ENCODE peak calls at places on chromosomes 2 and 18, in four cellular contexts. A is foreskin melanocyte; V is activated CD8-positive, alpha-beta T cell treated with anti-CD3 and anti-CD28 coated beads, Interleukin-2, amount 10 ng/mL, durations not matched to agents 7 days and 5 days; T is NCI-H1417 treated with DMSO at 0.1 percent for 48 hours. L is an unnamed sample.

GRCh38 chr2:119683074-119683716 is 4.2 kb downstream of the TMEM177 start:
- DNase-seq in A (no peak), V (no peak), T (no peak), L (no peak)

GRCh38 chr2:23693606-23693951 is 233.3 kb downstream of the ATAD2B start:
- DNase-seq in A (no peak), V (no peak), T (no peak), L (no peak)

GRCh38 chr2:203282101-203282500 is 43.3 kb downstream of the CYP20A1 start:
- DNase-seq in A (no peak), V (no peak), T (no peak), L (no peak)

GRCh38 chr18:55522011-55522410 is 66.0 kb downstream of the TCF4 start:
- DNase-seq in A (peak), V (peak), T (no peak), L (no peak)

GRCh38 chr2:144711084-144711483 is 191.2 kb upstream of the ZEB2 start:
- DNase-seq in A (no peak), V (no peak), T (no peak), L (no peak)

GRCh38 chr2:112692496-112692911 is 28.3 kb upstream of the NT5DC4 start:
- DNase-seq in A (no peak), V (peak), T (no peak), L (peak)

GRCh38 chr2:173545364-173545734 is 190.7 kb downstream of the CDCA7 start:
- DNase-seq in A (peak), V (no peak), T (no peak), L (no peak)

GRCh38 chr2:11342561-11343343 is 1.7 kb downstream of the ROCK2 start:
- DNase-seq in A (no peak), V (no peak), T (no peak), L (no peak)

GRCh38 chr2:85888020-85888744 is 608 bp downstream of the ST3GAL5 start:
- DNase-seq in A (no peak), V (peak), T (no peak), L (no peak)

GRCh38 chr2:135797497-135798274 is 39.3 kb downstream of the LCT start:
- DNase-seq in A (peak), V (peak), T (no peak), L (peak)

GRCh38 chr2:102187191-102188150 is 648 bp downstream of the IL1RL2 start:
- DNase-seq in A (peak), V (peak), T (no peak), L (peak)

GRCh38 chr2:1990724-1991123 is 246.4 kb upstream of the PXDN start:
- DNase-seq in A (peak), V (no peak), T (no peak), L (peak)

GRCh38 chr2:19038096-19039015 is 320.1 kb downstream of the OSR1 start:
- DNase-seq in A (peak), V (no peak), T (no peak), L (no peak)

GRCh38 chr2:172888704-172889103 is 153.1 kb downstream of the RAPGEF4 start:
- DNase-seq in A (no peak), V (no peak), T (no peak), L (no peak)

GRCh38 chr2:64649626-64650025 is 4.1 kb downstream of the SERTAD2 start:
- DNase-seq in A (no peak), V (no peak), T (no peak), L (no peak)

GRCh38 chr2:715847-716573 is 38.8 kb upstream of the TMEM18 start:
- DNase-seq in A (no peak), V (no peak), T (no peak), L (no peak)

GRCh38 chr2:118058979-118059378 is 29.3 kb upstream of the INSIG2 start:
- DNase-seq in A (no peak), V (no peak), T (no peak), L (no peak)

GRCh38 chr2:25312958-25313710 is 28.6 kb downstream of the DNMT3A start:
- DNase-seq in A (no peak), V (peak), T (no peak), L (no peak)

GRCh38 chr18:61732854-61733253 is 160.0 kb downstream of the RNF152 start:
- DNase-seq in A (no peak), V (no peak), T (no peak), L (no peak)

GRCh38 chr2:150303281-150303680 is 184.2 kb downstream of the RND3 start:
- DNase-seq in A (no peak), V (no peak), T (no peak), L (no peak)

GRCh38 chr2:45242161-45242741 is 233.0 kb upstream of the SIX2 start:
- DNase-seq in A (no peak), V (no peak), T (peak), L (peak)

GRCh38 chr18:79806976-79807841 is 9.5 kb downstream of the KCNG2 start:
- DNase-seq in A (no peak), V (no peak), T (no peak), L (no peak)

GRCh38 chr2:54724560-54725342 is 1.3 kb downstream of the EML6 start:
- DNase-seq in A (no peak), V (peak), T (no peak), L (no peak)

GRCh38 chr2:197269173-197269572 is 41.4 kb downstream of the ANKRD44 start:
- DNase-seq in A (no peak), V (no peak), T (no peak), L (no peak)

GRCh38 chr2:236642125-236642524 is 72.5 kb downstream of the ACKR3 start:
- DNase-seq in A (no peak), V (no peak), T (no peak), L (no peak)